ENCODE peak calls at places on chromosomes 12 and 14, in seven cellular contexts. B is activated CD8-positive, alpha-beta memory T cell treated with anti-CD3 and anti-CD28 coated beads, Interleukin-2, amount 50 U/mL, for 48 hours; V is progenitor cell of endocrine pancreas; T is stimulated activated CD8-positive, alpha-beta memory T cell treated with anti-CD3 and anti-CD28 coated beads, Interleukin-4, amount 100 ng/mL, for 4 hours; Y is H7; C is NK-92 treated with Interleukin-12 subunit alpha and Interleukin-12 subunit beta, amount 100 ng/mL, for 24 hours; W is stimulated activated CD4-positive, alpha-beta T cell treated with anti-CD3 and anti-CD28 coated beads, Interleukin-4, amount 100 ng/mL, for 4 hours. P is an unnamed sample.

GRCh38 chr14:99672506-99673327 is 11.4 kb upstream of the CYP46A1 start:
- DNase-seq in V (no peak), T (no peak), B (no peak), C (no peak), Y (peak; percentile 58), W (no peak), P (no peak)

GRCh38 chr14:74579447-74580274 is 32.4 kb downstream of the LTBP2 start:
- DNase-seq in Y (no peak), B (no peak), C (no peak), T (no peak), V (no peak), W (no peak), P (peak; percentile 94)

GRCh38 chr12:121120323-121120722 is 12.4 kb upstream of the P2RX7 start:
- DNase-seq in B (no peak), Y (no peak), T (no peak), W (no peak), V (no peak), C (no peak), P (no peak)

GRCh38 chr12:1471224-1471623 is 123.2 kb downstream of the FBXL14 start:
- DNase-seq in V (no peak), T (no peak), C (no peak), B (no peak), W (no peak), Y (no peak), P (peak; percentile 45)

GRCh38 chr12:77591959-77592358 is 238.7 kb upstream of the NAV3 start:
- DNase-seq in V (no peak), Y (peak; percentile 23), T (no peak), B (no peak), W (no peak), C (no peak), P (no peak)

GRCh38 chr12:118318703-118319102 is 54.0 kb downstream of the TAOK3 start:
- DNase-seq in B (no peak), C (no peak), V (no peak), W (no peak), T (no peak), Y (no peak), P (no peak)

GRCh38 chr14:58887931-58888330 is 250.2 kb downstream of the DACT1 start:
- DNase-seq in Y (no peak), V (no peak), C (no peak), T (no peak), B (no peak), W (no peak), P (no peak)

GRCh38 chr12:5309654-5310053 is 122.3 kb upstream of the NTF3 start:
- DNase-seq in T (no peak), C (no peak), Y (no peak), B (no peak), W (no peak), V (no peak), P (no peak)

P was measured in astrocyte.